ENCODE peak calls at places on chromosomes 12 and 14, in seven cellular contexts. G is left ventricle myocardium inferior; I is NT2/D1; E is CD8-positive, alpha-beta memory T cell; L is BJ; N is AG10803; W is IMR-90. O is an unnamed sample.

GRCh38 chr14:78644824-78645559 is 474.8 kb downstream of the NRXN3 start:
- DNase-seq in N (no peak), W (no peak), G (no peak), E (no peak), I (no peak), L (no peak), O (no peak)

GRCh38 chr12:77354766-77355362 is 289.5 kb upstream of the E2F7 start:
- DNase-seq in I (no peak), E (no peak), G (no peak), N (peak; percentile 9), W (peak; percentile 4), L (no peak), O (no peak)

GRCh38 chr12:100199347-100200136 is 1.1 kb upstream of the ACTR6 start:
- DNase-seq in E (peak; percentile 82), L (no peak), G (peak; percentile 66), W (no peak), I (peak; percentile 48), N (peak; percentile 8), O (no peak)

GRCh38 chr14:89507521-89507920 is 90.5 kb upstream of the FOXN3 start:
- DNase-seq in N (peak; percentile 79), E (no peak), G (no peak), I (no peak), W (peak; percentile 91), L (peak; percentile 52), O (no peak)

GRCh38 chr12:45388545-45388944 is 172.7 kb downstream of the ANO6 start:
- DNase-seq in L (no peak), E (no peak), I (peak; percentile 20), G (no peak), W (peak; percentile 58), N (peak; percentile 50), O (no peak)

GRCh38 chr12:125029756-125030358 is 35.4 kb upstream of the AACS start:
- DNase-seq in I (no peak), W (peak; percentile 43), N (peak; percentile 2), G (no peak), L (no peak), E (no peak), O (no peak)

GRCh38 chr12:57771271-57771872 is 533 bp downstream of the METTL1 start:
- DNase-seq in I (peak; percentile 92), G (peak; percentile 86), N (peak; percentile 85), L (no peak), W (peak; percentile 90), E (peak; percentile 76), O (peak; percentile 92)

GRCh38 chr14:30194769-30195168 is 267.1 kb upstream of the PRKD1 start:
- DNase-seq in L (peak; percentile 80), E (no peak), G (no peak), W (peak; percentile 91), I (no peak), N (peak; percentile 92), O (no peak)

GRCh38 chr12:8637666-8638065 is 25.0 kb downstream of the MFAP5 start:
- DNase-seq in I (no peak), N (no peak), G (no peak), W (no peak), E (no peak), L (no peak), O (no peak)

GRCh38 chr12:89414851-89415250 is 62.5 kb upstream of the DUSP6 start:
- DNase-seq in I (no peak), G (no peak), L (peak; percentile 52), N (peak; percentile 86), W (peak; percentile 75), E (no peak), O (no peak)

GRCh38 chr14:86423212-86423611 is 893.3 kb downstream of the FLRT2 start:
- DNase-seq in W (no peak), N (no peak), E (no peak), G (no peak), L (no peak), I (no peak), O (no peak)

GRCh38 chr14:50531595-50532501 is 521 bp downstream of the MAP4K5 start:
- DNase-seq in E (peak; percentile 21), I (peak; percentile 39), G (peak; percentile 42), N (peak; percentile 31), W (peak; percentile 29), L (no peak), O (no peak)

GRCh38 chr14:92599786-92600185 is 86.2 kb downstream of the RIN3 start:
- DNase-seq in E (no peak), W (peak; percentile 10), G (no peak), L (no peak), I (no peak), N (no peak), O (no peak)

GRCh38 chr14:78611796-78612571 is 441.8 kb downstream of the NRXN3 start:
- DNase-seq in I (no peak), W (no peak), G (no peak), L (no peak), N (peak; percentile 13), E (no peak), O (no peak)

GRCh38 chr12:105256921-105257320 is 20.9 kb upstream of the APPL2 start:
- DNase-seq in I (no peak), N (peak; percentile 95), L (peak; percentile 92), E (no peak), W (peak; percentile 89), G (no peak), O (no peak)

GRCh38 chr12:54277823-54278276 is 2.1 kb downstream of the CBX5 start:
- DNase-seq in N (peak; percentile 87), E (no peak), I (no peak), W (no peak), L (no peak), G (no peak), O (no peak)
- H3K4me3 ChIP-seq in N (peak overlapping the region; percentile 94), E (no peak overlapping the region), I (peak overlapping the region; percentile 98), W (peak overlapping the region; percentile 11), L (peak overlapping the region; percentile 64), G (peak overlapping the region; percentile 81), O (no peak overlapping the region)

GRCh38 chr12:25994901-25995625 is 36.6 kb downstream of the RASSF8 start:
- DNase-seq in W (no peak), L (no peak), N (peak; percentile 51), G (no peak), I (no peak), E (no peak), O (no peak)

GRCh38 chr12:25995906-25996305 is 37.4 kb downstream of the RASSF8 start:
- DNase-seq in L (no peak), W (peak; percentile 60), I (no peak), N (peak; percentile 65), E (no peak), G (no peak), O (no peak)

GRCh38 chr12:25992026-25992782 is 33.7 kb downstream of the RASSF8 start:
- DNase-seq in I (no peak), N (no peak), L (no peak), G (no peak), E (no peak), W (no peak), O (no peak)

GRCh38 chr12:25996677-25997076 is 38.2 kb downstream of the RASSF8 start:
- DNase-seq in G (no peak), I (no peak), W (no peak), N (no peak), L (no peak), E (no peak), O (no peak)

GRCh38 chr12:25994252-25994651 is 35.8 kb downstream of the RASSF8 start:
- DNase-seq in N (peak; percentile 99), L (peak; percentile 92), W (peak; percentile 96), I (no peak), G (no peak), E (no peak), O (no peak)
- H3K4me3 ChIP-seq in N (peak overlapping the region; percentile 26), L (no peak overlapping the region), W (no peak overlapping the region), I (no peak overlapping the region), G (no peak overlapping the region), E (no peak overlapping the region), O (no peak overlapping the region)

GRCh38 chr14:60510976-60511599 is 2.1 kb downstream of the SIX6 start:
- DNase-seq in N (no peak), L (no peak), I (no peak), G (no peak), E (no peak), W (no peak), O (no peak)
- H3K4me3 ChIP-seq in N (no peak overlapping the region), L (no peak overlapping the region), I (no peak overlapping the region), G (peak overlapping the region; percentile 45), E (no peak overlapping the region), W (no peak overlapping the region), O (peak overlapping the region; percentile 15)

GRCh38 chr12:122399254-122399591 is 23.2 kb downstream of the CLIP1 start:
- DNase-seq in I (no peak), E (no peak), L (no peak), W (peak; percentile 17), G (no peak), N (no peak), O (no peak)

GRCh38 chr12:122403831-122404230 is 18.6 kb downstream of the CLIP1 start:
- DNase-seq in G (no peak), L (no peak), N (no peak), I (no peak), E (no peak), W (no peak), O (no peak)

GRCh38 chr12:122403115-122403770 is 19.2 kb downstream of the CLIP1 start:
- DNase-seq in L (no peak), I (no peak), E (no peak), W (no peak), G (no peak), N (no peak), O (no peak)

GRCh38 chr12:122402264-122402663 is 20.2 kb downstream of the CLIP1 start:
- DNase-seq in G (no peak), W (no peak), E (no peak), I (no peak), L (no peak), N (no peak), O (no peak)

DNA sequence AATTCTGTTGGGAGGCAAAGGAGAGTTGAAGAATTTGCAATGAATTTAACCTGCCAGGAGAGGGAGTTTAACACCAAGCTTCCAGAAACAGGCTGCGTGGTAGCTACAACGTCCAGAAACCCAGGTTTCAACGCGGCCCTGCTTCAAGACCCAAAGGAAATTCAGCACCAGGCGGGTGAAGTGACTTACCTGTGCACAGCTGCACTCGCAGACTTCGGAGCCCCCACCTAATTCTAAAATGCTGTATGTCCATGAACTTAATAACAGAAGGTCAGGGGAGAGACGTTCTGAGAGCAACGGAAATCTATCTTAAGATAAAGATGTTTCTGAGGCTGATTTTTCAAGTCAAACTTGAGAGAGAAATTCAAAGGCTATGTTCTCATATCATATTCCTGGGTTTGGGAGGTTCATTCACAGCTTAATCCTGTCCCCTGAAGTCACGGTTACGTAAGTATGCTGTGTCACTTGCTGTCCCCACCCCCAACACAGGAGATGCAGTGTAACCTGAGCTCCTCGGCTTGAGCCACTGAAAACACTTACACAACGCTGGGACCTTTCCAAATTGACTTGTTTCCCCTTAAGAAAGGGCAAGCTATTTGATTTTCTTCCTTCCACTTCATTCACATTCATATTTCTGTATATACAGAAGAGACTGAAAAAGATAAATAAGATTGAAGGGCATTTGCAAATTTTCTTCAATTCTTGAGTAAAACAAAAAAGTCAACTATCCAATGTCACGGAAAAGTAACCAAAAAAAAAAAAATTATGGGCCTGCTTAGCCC is 22.7 kb downstream of the CLIP1 start:
- DNase-seq in L (peak; percentile 77), G (peak; percentile 53), I (peak; percentile 68), N (peak; percentile 96), E (peak; percentile 14), W (peak; percentile 94), O (no peak)
- H3K4me3 ChIP-seq in L (no peak overlapping the region), G (peak overlapping the region; percentile 41), I (peak overlapping the region; percentile 22), N (peak overlapping the region; percentile 45), E (peak overlapping the region; percentile 11), W (no peak overlapping the region), O (no peak overlapping the region)

GRCh38 chr14:90756755-90757345 is 59.4 kb downstream of the TTC7B start:
- DNase-seq in L (no peak), E (no peak), G (no peak), I (peak; percentile 3), N (no peak), W (no peak), O (peak; percentile 2)
- H3K4me3 ChIP-seq in L (no peak overlapping the region), E (no peak overlapping the region), G (no peak overlapping the region), I (no peak overlapping the region), N (no peak overlapping the region), W (no peak overlapping the region), O (no peak overlapping the region)

O was measured in iPS DF 6.9.